ENCODE peak calls at places on chromosome 9, in seven cellular contexts. J is cardiac muscle cell, S is transverse colon, T is ovary, W is K562, F is fibroblast of lung, N is foreskin keratinocyte. C is an unnamed sample.
A peak's percentile ranks its signal among the peaks of the same experiment; 100 is the strongest.

GRCh38 chr9:91141407-91141973 is 220.2 kb downstream of the AUH start:
- DNase-seq in W (no peak), N (no peak), S (no peak), F (no peak), T (no peak), J (no peak), C (no peak)

GRCh38 chr9:90943341-90943740 is 141.7 kb downstream of the SYK start:
- DNase-seq in J (no peak), W (no peak), N (peak; percentile 72), S (no peak), T (no peak), F (peak; percentile 45), C (no peak)

GRCh38 chr9:5922192-5922591 is 31.5 kb downstream of the MLANA start:
- DNase-seq in W (no peak), F (no peak), N (no peak), J (no peak), S (no peak), T (no peak), C (no peak)

GRCh38 chr9:127137640-127138360 is 15.4 kb upstream of the ANGPTL2 start:
- DNase-seq in S (no peak), W (no peak), N (no peak), T (peak; percentile 5), J (no peak), F (no peak), C (no peak)

GRCh38 chr9:127612993-127613954 is 1.2 kb downstream of the STXBP1 start:
- DNase-seq in F (peak; percentile 73), W (peak; percentile 72), N (peak; percentile 53), S (peak; percentile 54), T (peak; percentile 64), J (peak; percentile 52), C (peak; percentile 65)

GRCh38 chr9:92265159-92265558 is 28.3 kb downstream of the IARS1 start:
- DNase-seq in N (peak; percentile 8), T (no peak), J (no peak), F (peak; percentile 8), W (no peak), S (no peak), C (no peak)

GRCh38 chr9:2336055-2336454 is 285.5 kb upstream of the VLDLR start:
- DNase-seq in T (no peak), F (no peak), J (peak; percentile 12), W (peak; percentile 10), N (no peak), S (no peak), C (peak; percentile 19)

GRCh38 chr9:94867281-94867841 is 140.9 kb downstream of the AOPEP start:
- DNase-seq in T (peak; percentile 59), N (no peak), J (peak; percentile 88), W (peak; percentile 78), S (peak; percentile 63), F (peak; percentile 97), C (peak; percentile 50)

GRCh38 chr9:82532504-82532903 is 530.4 kb downstream of the RASEF start:
- DNase-seq in F (peak; percentile 39), W (no peak), T (no peak), J (no peak), S (no peak), N (peak; percentile 7), C (no peak)

GRCh38 chr9:19161257-19162025 is 34.1 kb upstream of the PLIN2 start:
- DNase-seq in S (peak; percentile 69), W (peak; percentile 77), J (no peak), N (peak; percentile 100), F (peak; percentile 94), T (peak; percentile 22), C (no peak)

GRCh38 chr9:35935755-35936509 is 22.0 kb downstream of the OR2S2 start:
- DNase-seq in T (no peak), J (no peak), N (no peak), F (peak; percentile 93), S (no peak), W (no peak), C (no peak)

GRCh38 chr9:109945571-109945970 is 165.6 kb downstream of the PALM2AKAP2 start:
- DNase-seq in J (no peak), F (no peak), N (no peak), T (no peak), W (no peak), S (no peak), C (no peak)

GRCh38 chr9:71442937-71443336 is 321.5 kb upstream of the TRPM3 start:
- DNase-seq in W (no peak), N (no peak), T (no peak), J (no peak), F (no peak), S (no peak), C (no peak)
- H3K27me3 ChIP-seq in W (peaks cover 2% of the 10 kb centered on the region), N (peaks cover 40% of the 10 kb centered on the region), T (peaks cover 3% of the 10 kb centered on the region), J (peaks cover 11% of the 10 kb centered on the region), F (peaks cover 5% of the 10 kb centered on the region), S (peaks cover 42% of the 10 kb centered on the region), C (peaks cover 17% of the 10 kb centered on the region)

DNA sequence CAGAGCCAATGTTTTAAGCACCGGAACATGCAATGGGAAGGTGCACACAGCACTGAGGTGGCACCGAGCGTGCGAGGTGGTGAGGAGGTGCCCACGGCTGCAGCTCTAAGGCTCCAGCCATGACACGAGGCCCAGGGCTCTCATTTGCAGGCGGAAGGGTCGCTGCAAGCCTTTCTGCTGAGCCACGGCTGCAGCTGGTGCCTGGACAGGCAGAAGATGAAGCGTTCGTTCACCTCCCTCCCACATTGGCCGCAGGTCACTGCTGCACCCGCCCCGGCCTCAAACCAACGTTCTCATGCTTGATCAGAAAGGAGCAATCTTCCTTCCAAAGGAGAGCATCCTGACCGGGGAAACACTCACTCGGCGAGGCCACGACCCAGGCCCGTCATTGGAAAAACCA is 4.5 kb upstream of the INPP5E start:
- DNase-seq in T (no peak), S (no peak), W (no peak), J (no peak), N (no peak), F (no peak), C (no peak)
- H3K4me1 ChIP-seq in T (peaks cover 1% of the 10 kb centered on the region), S (peaks cover 5% of the 10 kb centered on the region), W (peaks cover 19% of the 10 kb centered on the region), J (no peaks in the 10 kb centered on the region), N (peaks cover 3% of the 10 kb centered on the region), F (peaks cover 4% of the 10 kb centered on the region), C (peaks cover 3% of the 10 kb centered on the region)

DNA sequence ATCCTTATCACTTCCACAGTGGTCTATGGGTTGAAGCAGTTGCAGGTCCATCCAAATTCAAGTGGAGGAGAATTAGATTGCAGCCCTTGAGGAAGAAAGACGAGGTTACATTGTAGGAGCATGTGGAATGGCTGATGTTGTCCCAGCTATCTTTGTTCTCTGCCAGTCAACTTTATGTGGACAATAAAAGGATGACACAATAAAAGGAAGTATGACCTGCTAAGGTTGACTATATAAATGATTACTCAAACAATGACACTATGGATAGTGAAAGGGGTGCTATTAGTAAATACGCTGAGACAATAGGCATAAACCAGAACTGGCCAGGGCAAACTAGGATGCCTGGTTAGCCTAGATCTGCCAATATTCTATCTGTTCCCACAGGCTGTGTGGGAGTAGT is 12.8 kb upstream of the ZNF618 start:
- DNase-seq in W (no peak), J (no peak), F (no peak), N (no peak), S (no peak), T (no peak), C (no peak)
- H3K27me3 ChIP-seq in W (peaks cover 2% of the 10 kb centered on the region), J (no peaks in the 10 kb centered on the region), F (peaks cover 9% of the 10 kb centered on the region), N (peaks cover 27% of the 10 kb centered on the region), S (no peaks in the 10 kb centered on the region), T (no peaks in the 10 kb centered on the region), C (peaks cover 6% of the 10 kb centered on the region)

GRCh38 chr9:135282808-135283207 is 195.3 kb downstream of the OLFM1 start:
- DNase-seq in J (no peak), N (no peak), W (no peak), F (no peak), S (no peak), T (no peak), C (no peak)
- H3K4me1 ChIP-seq in J (no peaks in the 10 kb centered on the region), N (no peaks in the 10 kb centered on the region), W (no peaks in the 10 kb centered on the region), F (no peaks in the 10 kb centered on the region), S (no peaks in the 10 kb centered on the region), T (no peaks in the 10 kb centered on the region), C (no peaks in the 10 kb centered on the region)

GRCh38 chr9:107703651-107704050 is 214.1 kb upstream of the KLF4 start:
- DNase-seq in N (no peak), F (no peak), W (no peak), S (no peak), J (no peak), T (no peak), C (no peak)
- H3K27me3 ChIP-seq in N (no peaks in the 10 kb centered on the region), F (no peaks in the 10 kb centered on the region), W (peaks cover 2% of the 10 kb centered on the region), S (no peaks in the 10 kb centered on the region), J (peaks cover 8% of the 10 kb centered on the region), T (no peaks in the 10 kb centered on the region), C (peaks cover 3% of the 10 kb centered on the region)

GRCh38 chr9:68533678-68534077 is 7.0 kb downstream of the TMEM252 start:
- DNase-seq in T (no peak), W (no peak), S (no peak), J (peak; percentile 24), F (no peak), N (no peak), C (no peak)

GRCh38 chr9:68530618-68531017 is 10.1 kb downstream of the TMEM252 start:
- DNase-seq in S (peak; percentile 85), J (peak; percentile 19), T (peak; percentile 20), N (no peak), F (no peak), W (no peak), C (no peak)
- H3K4me1 ChIP-seq in S (peaks cover 8% of the 10 kb centered on the region), J (peaks cover 3% of the 10 kb centered on the region), T (peaks cover 2% of the 10 kb centered on the region), N (no peaks in the 10 kb centered on the region), F (no peaks in the 10 kb centered on the region), W (no peaks in the 10 kb centered on the region), C (no peaks in the 10 kb centered on the region)

GRCh38 chr9:133277467-133277866 is 2.5 kb upstream of the ABO start:
- DNase-seq in J (no peak), N (no peak), W (no peak), S (peak; percentile 2), T (no peak), F (no peak), C (no peak)
- H3K27me3 ChIP-seq in J (peaks cover 56% of the 10 kb centered on the region), N (peaks cover 65% of the 10 kb centered on the region), W (no peaks in the 10 kb centered on the region), S (peaks cover 18% of the 10 kb centered on the region), T (no peaks in the 10 kb centered on the region), F (peaks cover 21% of the 10 kb centered on the region), C (peaks cover 40% of the 10 kb centered on the region)

DNA sequence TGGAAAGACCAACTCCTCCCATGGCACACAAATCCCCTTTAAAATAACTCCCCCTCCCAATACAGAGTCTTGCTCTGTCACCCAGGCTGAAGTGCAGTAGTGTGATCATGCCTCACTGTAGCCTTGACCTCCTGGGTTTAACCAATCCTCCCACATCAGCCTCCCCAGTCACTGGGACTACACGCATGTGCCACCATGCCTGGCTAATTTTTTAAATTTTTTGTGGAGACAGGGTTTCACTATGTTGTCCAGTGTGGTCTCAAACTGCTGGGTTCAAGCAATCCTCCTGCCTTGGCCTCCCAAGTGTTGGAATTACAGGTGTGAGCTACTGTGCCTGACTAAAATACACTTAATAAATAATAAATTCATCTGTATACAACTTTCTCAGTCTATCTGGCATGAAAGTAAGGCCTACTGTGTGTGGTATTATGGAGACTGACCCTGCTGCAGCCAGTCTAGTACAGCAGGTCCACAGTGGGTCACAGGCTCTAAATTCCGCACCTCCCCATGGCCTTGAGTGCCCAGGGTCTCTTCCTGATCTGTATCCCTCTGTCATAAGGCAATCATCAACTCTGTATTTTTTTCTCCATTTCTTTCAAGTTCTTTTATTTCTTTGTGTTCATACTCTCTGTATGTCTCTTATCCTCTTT is 169.4 kb downstream of the MAPKAP1 start:
- DNase-seq in J (no peak), F (no peak), S (no peak), W (no peak), T (no peak), N (no peak), C (no peak)
- H3K4me1 ChIP-seq in J (peaks cover 52% of the 10 kb centered on the region), F (peaks cover 19% of the 10 kb centered on the region), S (peaks cover 4% of the 10 kb centered on the region), W (no peaks in the 10 kb centered on the region), T (peaks cover 16% of the 10 kb centered on the region), N (peaks cover 47% of the 10 kb centered on the region), C (peaks cover 16% of the 10 kb centered on the region)